ENCODE peak calls at places on chromosomes 3 and 15, in eight cellular contexts. One of them, this sample, is unnamed.

GRCh38 chr3:143337387-143337786 is 217.8 kb downstream of the CHST2 start:
- DNase-seq in EH: peak; percentile 29
- DNase-seq in NCI-H1092: no peak
- DNase-seq in stimulated activated CD8-positive, alpha-beta memory T cell treated with anti-CD3 and anti-CD28 coated beads, Interleukin-12 subunit alpha, Interleukin-12 subunit beta, amount 100 ng/mL, for 4 hours: no peak
- DNase-seq in stimulated activated CD4-positive, alpha-beta T cell treated with anti-CD3 and anti-CD28 coated beads, Interleukin-4, amount 100 ng/mL, for 1 hour: no peak
- DNase-seq in endothelial cell of umbilical vein: no peak
- DNase-seq in activated T-helper 1 cell treated with anti-CD3 and anti-CD28 coated beads, Interleukin-2, amount 50 U/mL, for 16 hours: no peak
- DNase-seq in stimulated activated naive CD8-positive, alpha-beta T cell treated with anti-CD3 and anti-CD28 coated beads, Interleukin-15, Interleukin-2, amounts not matched to agents 100 U/mL and 50 U/mL, for 24 hours: no peak
- DNase-seq in this sample: no peak

GRCh38 chr3:62325896-62326295 is 47.5 kb downstream of the FEZF2 start:
- DNase-seq in EH: no peak
- DNase-seq in NCI-H1092: no peak
- DNase-seq in stimulated activated CD8-positive, alpha-beta memory T cell treated with anti-CD3 and anti-CD28 coated beads, Interleukin-12 subunit alpha, Interleukin-12 subunit beta, amount 100 ng/mL, for 4 hours: no peak
- DNase-seq in stimulated activated CD4-positive, alpha-beta T cell treated with anti-CD3 and anti-CD28 coated beads, Interleukin-4, amount 100 ng/mL, for 1 hour: no peak
- DNase-seq in endothelial cell of umbilical vein: no peak
- DNase-seq in activated T-helper 1 cell treated with anti-CD3 and anti-CD28 coated beads, Interleukin-2, amount 50 U/mL, for 16 hours: no peak
- DNase-seq in stimulated activated naive CD8-positive, alpha-beta T cell treated with anti-CD3 and anti-CD28 coated beads, Interleukin-15, Interleukin-2, amounts not matched to agents 100 U/mL and 50 U/mL, for 24 hours: no peak
- DNase-seq in this sample: no peak

GRCh38 chr3:55645406-55645805 is 158.3 kb upstream of the WNT5A start:
- DNase-seq in EH: no peak
- DNase-seq in NCI-H1092: no peak
- DNase-seq in stimulated activated CD8-positive, alpha-beta memory T cell treated with anti-CD3 and anti-CD28 coated beads, Interleukin-12 subunit alpha, Interleukin-12 subunit beta, amount 100 ng/mL, for 4 hours: no peak
- DNase-seq in stimulated activated CD4-positive, alpha-beta T cell treated with anti-CD3 and anti-CD28 coated beads, Interleukin-4, amount 100 ng/mL, for 1 hour: no peak
- DNase-seq in endothelial cell of umbilical vein: no peak
- DNase-seq in activated T-helper 1 cell treated with anti-CD3 and anti-CD28 coated beads, Interleukin-2, amount 50 U/mL, for 16 hours: no peak
- DNase-seq in stimulated activated naive CD8-positive, alpha-beta T cell treated with anti-CD3 and anti-CD28 coated beads, Interleukin-15, Interleukin-2, amounts not matched to agents 100 U/mL and 50 U/mL, for 24 hours: no peak
- DNase-seq in this sample: no peak

GRCh38 chr15:98083203-98083910 is 122.9 kb downstream of the ARRDC4 start:
- DNase-seq in EH: no peak
- DNase-seq in NCI-H1092: no peak
- DNase-seq in stimulated activated CD8-positive, alpha-beta memory T cell treated with anti-CD3 and anti-CD28 coated beads, Interleukin-12 subunit alpha, Interleukin-12 subunit beta, amount 100 ng/mL, for 4 hours: no peak
- DNase-seq in stimulated activated CD4-positive, alpha-beta T cell treated with anti-CD3 and anti-CD28 coated beads, Interleukin-4, amount 100 ng/mL, for 1 hour: no peak
- DNase-seq in endothelial cell of umbilical vein: no peak
- DNase-seq in activated T-helper 1 cell treated with anti-CD3 and anti-CD28 coated beads, Interleukin-2, amount 50 U/mL, for 16 hours: no peak
- DNase-seq in stimulated activated naive CD8-positive, alpha-beta T cell treated with anti-CD3 and anti-CD28 coated beads, Interleukin-15, Interleukin-2, amounts not matched to agents 100 U/mL and 50 U/mL, for 24 hours: no peak
- DNase-seq in this sample: no peak

GRCh38 chr3:141960731-141961130 is 84.3 kb downstream of the ATP1B3 start:
- DNase-seq in EH: peak; percentile 77
- DNase-seq in NCI-H1092: no peak
- DNase-seq in stimulated activated CD8-positive, alpha-beta memory T cell treated with anti-CD3 and anti-CD28 coated beads, Interleukin-12 subunit alpha, Interleukin-12 subunit beta, amount 100 ng/mL, for 4 hours: no peak
- DNase-seq in stimulated activated CD4-positive, alpha-beta T cell treated with anti-CD3 and anti-CD28 coated beads, Interleukin-4, amount 100 ng/mL, for 1 hour: no peak
- DNase-seq in endothelial cell of umbilical vein: no peak
- DNase-seq in activated T-helper 1 cell treated with anti-CD3 and anti-CD28 coated beads, Interleukin-2, amount 50 U/mL, for 16 hours: no peak
- DNase-seq in stimulated activated naive CD8-positive, alpha-beta T cell treated with anti-CD3 and anti-CD28 coated beads, Interleukin-15, Interleukin-2, amounts not matched to agents 100 U/mL and 50 U/mL, for 24 hours: no peak
- DNase-seq in this sample: no peak

GRCh38 chr3:81214626-81215025 is 546.8 kb downstream of the GBE1 start:
- DNase-seq in EH: no peak
- DNase-seq in NCI-H1092: no peak
- DNase-seq in stimulated activated CD8-positive, alpha-beta memory T cell treated with anti-CD3 and anti-CD28 coated beads, Interleukin-12 subunit alpha, Interleukin-12 subunit beta, amount 100 ng/mL, for 4 hours: no peak
- DNase-seq in stimulated activated CD4-positive, alpha-beta T cell treated with anti-CD3 and anti-CD28 coated beads, Interleukin-4, amount 100 ng/mL, for 1 hour: no peak
- DNase-seq in endothelial cell of umbilical vein: no peak
- DNase-seq in activated T-helper 1 cell treated with anti-CD3 and anti-CD28 coated beads, Interleukin-2, amount 50 U/mL, for 16 hours: no peak
- DNase-seq in stimulated activated naive CD8-positive, alpha-beta T cell treated with anti-CD3 and anti-CD28 coated beads, Interleukin-15, Interleukin-2, amounts not matched to agents 100 U/mL and 50 U/mL, for 24 hours: no peak
- DNase-seq in this sample: no peak

GRCh38 chr15:101306341-101307047 is 11.4 kb upstream of the SNRPA1 start:
- DNase-seq in EH: no peak
- DNase-seq in NCI-H1092: no peak
- DNase-seq in stimulated activated CD8-positive, alpha-beta memory T cell treated with anti-CD3 and anti-CD28 coated beads, Interleukin-12 subunit alpha, Interleukin-12 subunit beta, amount 100 ng/mL, for 4 hours: no peak
- DNase-seq in stimulated activated CD4-positive, alpha-beta T cell treated with anti-CD3 and anti-CD28 coated beads, Interleukin-4, amount 100 ng/mL, for 1 hour: no peak
- DNase-seq in endothelial cell of umbilical vein: no peak
- DNase-seq in activated T-helper 1 cell treated with anti-CD3 and anti-CD28 coated beads, Interleukin-2, amount 50 U/mL, for 16 hours: no peak
- DNase-seq in stimulated activated naive CD8-positive, alpha-beta T cell treated with anti-CD3 and anti-CD28 coated beads, Interleukin-15, Interleukin-2, amounts not matched to agents 100 U/mL and 50 U/mL, for 24 hours: no peak
- DNase-seq in this sample: no peak

GRCh38 chr3:157542711-157543485 is 39.7 kb upstream of the VEPH1 start:
- DNase-seq in EH: peak; percentile 80
- DNase-seq in NCI-H1092: no peak
- DNase-seq in stimulated activated CD8-positive, alpha-beta memory T cell treated with anti-CD3 and anti-CD28 coated beads, Interleukin-12 subunit alpha, Interleukin-12 subunit beta, amount 100 ng/mL, for 4 hours: no peak
- DNase-seq in stimulated activated CD4-positive, alpha-beta T cell treated with anti-CD3 and anti-CD28 coated beads, Interleukin-4, amount 100 ng/mL, for 1 hour: no peak
- DNase-seq in endothelial cell of umbilical vein: peak; percentile 61
- DNase-seq in activated T-helper 1 cell treated with anti-CD3 and anti-CD28 coated beads, Interleukin-2, amount 50 U/mL, for 16 hours: no peak
- DNase-seq in stimulated activated naive CD8-positive, alpha-beta T cell treated with anti-CD3 and anti-CD28 coated beads, Interleukin-15, Interleukin-2, amounts not matched to agents 100 U/mL and 50 U/mL, for 24 hours: no peak
- DNase-seq in this sample: peak; percentile 64

GRCh38 chr3:121545564-121546455 is at the start of gene POLQ:
- DNase-seq in EH: peak; percentile 95
- DNase-seq in NCI-H1092: peak; percentile 93
- DNase-seq in stimulated activated CD8-positive, alpha-beta memory T cell treated with anti-CD3 and anti-CD28 coated beads, Interleukin-12 subunit alpha, Interleukin-12 subunit beta, amount 100 ng/mL, for 4 hours: peak; percentile 68
- DNase-seq in stimulated activated CD4-positive, alpha-beta T cell treated with anti-CD3 and anti-CD28 coated beads, Interleukin-4, amount 100 ng/mL, for 1 hour: peak; percentile 85
- DNase-seq in endothelial cell of umbilical vein: peak; percentile 91
- DNase-seq in activated T-helper 1 cell treated with anti-CD3 and anti-CD28 coated beads, Interleukin-2, amount 50 U/mL, for 16 hours: peak; percentile 72
- DNase-seq in stimulated activated naive CD8-positive, alpha-beta T cell treated with anti-CD3 and anti-CD28 coated beads, Interleukin-15, Interleukin-2, amounts not matched to agents 100 U/mL and 50 U/mL, for 24 hours: peak; percentile 89
- DNase-seq in this sample: peak; percentile 88